ENCODE peak calls at places on chromosomes 5 and 9, in seven cellular contexts. C is neural crest cell, I is fibroblast of the conjunctiva, E is NCI-H1417, S is dermis blood vessel endothelial cell, K is brain microvascular endothelial cell, J is GM23248. G is an unnamed sample.

GRCh38 chr9:114366334-114367128 is 21.3 kb downstream of the AKNA start:
- DNase-seq in C (no peak), I (peak), E (no peak), S (no peak), K (peak), J (peak), G (peak)

GRCh38 chr5:110376281-110376916 is 350.1 kb downstream of the TMEM232 start:
- DNase-seq in C (no peak), I (peak), E (no peak), S (no peak), K (peak), J (peak), G (no peak)

GRCh38 chr5:170420809-170421412 is 31.7 kb upstream of the KCNMB1 start:
- DNase-seq in C (peak), I (peak), E (peak), S (peak), K (peak), J (peak), G (peak)

GRCh38 chr5:2991884-2992283 is 240.4 kb upstream of the IRX2 start:
- DNase-seq in C (no peak), I (no peak), E (peak), S (no peak), K (no peak), J (no peak), G (no peak)

GRCh38 chr5:127088226-127088625 is 14.9 kb upstream of the C5orf63 start:
- DNase-seq in C (no peak), I (peak), E (no peak), S (no peak), K (peak), J (peak), G (no peak)

GRCh38 chr9:127187231-127187956 is 65.0 kb upstream of the ANGPTL2 start:
- DNase-seq in C (no peak), I (peak), E (no peak), S (peak), K (peak), J (peak), G (peak)

GRCh38 chr5:22918511-22918910 is 65.4 kb upstream of the CDH12 start:
- DNase-seq in C (no peak), I (no peak), E (no peak), S (no peak), K (peak), J (no peak), G (no peak)

GRCh38 chr5:64269164-64269563 is 103.5 kb downstream of the RNF180 start:
- DNase-seq in C (no peak), I (no peak), E (no peak), S (no peak), K (no peak), J (no peak), G (no peak)

GRCh38 chr5:111772456-111772855 is 15.5 kb upstream of the NREP start:
- DNase-seq in C (no peak), I (no peak), E (peak), S (no peak), K (no peak), J (peak), G (no peak)

GRCh38 chr5:173858025-173858674 is 30.0 kb upstream of the CPEB4 start:
- DNase-seq in C (no peak), I (no peak), E (no peak), S (no peak), K (no peak), J (no peak), G (no peak)

GRCh38 chr5:43000914-43001313 is 39.2 kb downstream of the ANXA2R start:
- DNase-seq in C (no peak), I (no peak), E (no peak), S (no peak), K (no peak), J (no peak), G (no peak)

GRCh38 chr9:127450831-127451680 is at the start of the genes LRSAM1 and RPL12:
- DNase-seq in C (peak), I (peak), E (peak), S (peak), K (peak), J (peak), G (peak)

GRCh38 chr9:121369595-121370265 is at the start of gene STOM:
- DNase-seq in C (no peak), I (peak), E (peak), S (peak), K (peak), J (peak), G (no peak)

GRCh38 chr5:37661227-37661920 is 178.5 kb downstream of the GDNF start:
- DNase-seq in C (no peak), I (no peak), E (no peak), S (no peak), K (no peak), J (no peak), G (no peak)

GRCh38 chr5:152056931-152057330 is 132.3 kb upstream of the GLRA1 start:
- DNase-seq in C (no peak), I (no peak), E (no peak), S (no peak), K (no peak), J (no peak), G (no peak)

GRCh38 chr9:125238915-125239446 is 2.2 kb downstream of the HSPA5 start:
- DNase-seq in C (no peak), I (no peak), E (no peak), S (no peak), K (no peak), J (peak), G (no peak)

GRCh38 chr5:33524476-33524875 is 83.7 kb downstream of the TARS1 start:
- DNase-seq in C (no peak), I (peak), E (no peak), S (no peak), K (peak), J (peak), G (no peak)

GRCh38 chr9:19232830-19233194 is 2.3 kb downstream of the DENND4C start:
- DNase-seq in C (no peak), I (peak), E (no peak), S (peak), K (peak), J (peak), G (no peak)

GRCh38 chr5:37501152-37501551 is 122.0 kb downstream of the WDR70 start:
- DNase-seq in C (no peak), I (no peak), E (no peak), S (peak), K (no peak), J (peak), G (no peak)

GRCh38 chr5:178383919-178384814 is 151.6 kb upstream of the PHYKPL start:
- DNase-seq in C (no peak), I (no peak), E (no peak), S (no peak), K (no peak), J (peak), G (no peak)

GRCh38 chr5:102755691-102756371 is 726 bp downstream of the PAM start:
- DNase-seq in C (peak), I (no peak), E (peak), S (peak), K (peak), J (peak), G (no peak)

GRCh38 chr5:82858453-82859043 is 218.6 kb downstream of the TMEM167A start:
- DNase-seq in C (no peak), I (no peak), E (no peak), S (no peak), K (no peak), J (no peak), G (no peak)